ENCODE peak calls at places on chromosomes 11 and 22, in eight cellular contexts. L is astrocyte of the cerebellum, M is PC-3, G is thoracic aorta, V is dermis blood vessel endothelial cell, P is K562, Q is cardiac fibroblast, D is A549. F is an unnamed sample.

GRCh38 chr11:14973621-14974020 is 1.5 kb upstream of the CALCA start:
- DNase-seq in L (no peak), M (no peak), G (no peak), V (peak; percentile 15), P (no peak), Q (peak; percentile 15), D (no peak), F (peak; percentile 23)

GRCh38 chr22:41917375-41917905 is 2.6 kb upstream of the SHISA8 start:
- DNase-seq in L (no peak), M (no peak), G (no peak), V (no peak), P (no peak), Q (no peak), D (no peak), F (no peak)

GRCh38 chr11:77130763-77131513 is 2.9 kb downstream of the MYO7A start:
- DNase-seq in L (peak; percentile 31), M (no peak), G (no peak), V (peak; percentile 61), P (no peak), Q (no peak), D (no peak), F (no peak)

GRCh38 chr22:29799217-29799680 is 32.1 kb downstream of the UQCR10 start:
- DNase-seq in L (peak; percentile 55), M (peak; percentile 92), G (peak; percentile 51), V (peak; percentile 92), P (peak; percentile 84), Q (peak; percentile 97), D (peak; percentile 78), F (peak; percentile 95)

GRCh38 chr11:30546334-30546733 is 39.8 kb downstream of the MPPED2 start:
- DNase-seq in L (no peak), M (no peak), G (no peak), V (no peak), P (no peak), Q (no peak), D (no peak), F (no peak)

GRCh38 chr11:58788355-58789023 is 56.0 kb downstream of the GLYATL2 start:
- DNase-seq in L (peak; percentile 8), M (peak; percentile 91), G (no peak), V (peak; percentile 70), P (peak; percentile 79), Q (peak; percentile 69), D (peak; percentile 6), F (peak; percentile 93)

GRCh38 chr22:29002603-29003002 is 59.0 kb downstream of the C22orf31 start:
- DNase-seq in L (no peak), M (no peak), G (no peak), V (no peak), P (no peak), Q (no peak), D (no peak), F (no peak)

GRCh38 chr11:26792956-26793355 is 71.1 kb upstream of the SLC5A12 start:
- DNase-seq in L (no peak), M (no peak), G (no peak), V (no peak), P (no peak), Q (no peak), D (no peak), F (no peak)

GRCh38 chr11:16945671-16946469 is 68.3 kb downstream of the PLEKHA7 start:
- DNase-seq in L (peak; percentile 33), M (peak; percentile 78), G (no peak), V (peak; percentile 71), P (peak; percentile 70), Q (peak; percentile 74), D (peak; percentile 74), F (peak; percentile 77)

GRCh38 chr22:44673406-44673805 is 28.6 kb upstream of the PRR5 start:
- DNase-seq in L (no peak), M (no peak), G (no peak), V (no peak), P (no peak), Q (no peak), D (no peak), F (no peak)

GRCh38 chr11:19848219-19848618 is 135.6 kb downstream of the NAV2 start:
- DNase-seq in L (no peak), M (no peak), G (no peak), V (no peak), P (no peak), Q (no peak), D (no peak), F (no peak)

GRCh38 chr22:36343070-36343719 is 44.6 kb downstream of the MYH9 start:
- DNase-seq in L (no peak), M (no peak), G (no peak), V (no peak), P (no peak), Q (no peak), D (no peak), F (no peak)

GRCh38 chr11:75896843-75897419 is 81.9 kb downstream of the UVRAG start:
- DNase-seq in L (peak; percentile 37), M (peak; percentile 82), G (no peak), V (peak; percentile 67), P (peak; percentile 42), Q (peak; percentile 74), D (peak; percentile 25), F (peak; percentile 44)

GRCh38 chr22:30204742-30205111 is 41.8 kb downstream of the LIF start:
- DNase-seq in L (peak; percentile 70), M (no peak), G (no peak), V (no peak), P (no peak), Q (peak; percentile 78), D (no peak), F (peak; percentile 54)

GRCh38 chr11:63769719-63770443 is 1.3 kb upstream of the ZFTA start:
- DNase-seq in L (no peak), M (no peak), G (no peak), V (no peak), P (no peak), Q (no peak), D (no peak), F (no peak)

GRCh38 chr11:117484159-117484558 is 156.5 kb downstream of the CEP164 start:
- DNase-seq in L (no peak), M (no peak), G (no peak), V (no peak), P (no peak), Q (no peak), D (no peak), F (no peak)

GRCh38 chr11:45288395-45288794 is 2.3 kb upstream of the SYT13 start:
- DNase-seq in L (no peak), M (no peak), G (no peak), V (no peak), P (no peak), Q (no peak), D (no peak), F (no peak)